ENCODE peak calls at places on chromosomes 1 and 21, in ten cellular contexts. One of them, this sample, is unnamed.
A peak's percentile ranks its signal among the peaks of the same experiment; 100 is the strongest.

GRCh38 chr1:161069731-161070270 is at the start of gene ARHGAP30:
- DNase-seq in epithelial cell of esophagus: no peak
- DNase-seq in cardiac muscle cell: no peak
- DNase-seq in RWPE1: no peak
- DNase-seq in NCI-H748 treated with DMSO at 0.1 percent for 48 hours: no peak
- DNase-seq in sciatic nerve: peak; percentile 73
- DNase-seq in activated CD8-positive, alpha-beta memory T cell treated with anti-CD3 and anti-CD28 coated beads, Interleukin-2, amount 50 U/mL, for 4 hours: peak; percentile 79
- DNase-seq in NCI-H2081: no peak
- DNase-seq in stimulated activated CD4-positive, alpha-beta T cell treated with anti-CD3 and anti-CD28 coated beads, Interleukin-4, amount 100 ng/mL, for 4 hours: peak; percentile 80
- DNase-seq in T-helper 17 cell: peak; percentile 69
- DNase-seq in this sample: no peak

GRCh38 chr1:8813016-8813763 is 4.2 kb downstream of the RERE start:
- DNase-seq in sciatic nerve: no peak
- DNase-seq in RWPE1: no peak
- DNase-seq in NCI-H748 treated with DMSO at 0.1 percent for 48 hours: no peak
- DNase-seq in stimulated activated CD4-positive, alpha-beta T cell treated with anti-CD3 and anti-CD28 coated beads, Interleukin-4, amount 100 ng/mL, for 4 hours: no peak
- DNase-seq in cardiac muscle cell: peak; percentile 60
- DNase-seq in activated CD8-positive, alpha-beta memory T cell treated with anti-CD3 and anti-CD28 coated beads, Interleukin-2, amount 50 U/mL, for 4 hours: no peak
- DNase-seq in NCI-H2081: no peak
- DNase-seq in epithelial cell of esophagus: no peak
- DNase-seq in T-helper 17 cell: no peak
- DNase-seq in this sample: no peak

GRCh38 chr1:231419147-231419546 is 2.9 kb downstream of the EGLN1 start:
- DNase-seq in NCI-H2081: no peak
- DNase-seq in activated CD8-positive, alpha-beta memory T cell treated with anti-CD3 and anti-CD28 coated beads, Interleukin-2, amount 50 U/mL, for 4 hours: no peak
- DNase-seq in cardiac muscle cell: no peak
- DNase-seq in stimulated activated CD4-positive, alpha-beta T cell treated with anti-CD3 and anti-CD28 coated beads, Interleukin-4, amount 100 ng/mL, for 4 hours: no peak
- DNase-seq in epithelial cell of esophagus: peak; percentile 4
- DNase-seq in NCI-H748 treated with DMSO at 0.1 percent for 48 hours: no peak
- DNase-seq in T-helper 17 cell: no peak
- DNase-seq in RWPE1: no peak
- DNase-seq in sciatic nerve: no peak
- DNase-seq in this sample: no peak

GRCh38 chr1:200856716-200857352 is 15.9 kb upstream of the GPR25 start:
- DNase-seq in RWPE1: no peak
- DNase-seq in NCI-H748 treated with DMSO at 0.1 percent for 48 hours: no peak
- DNase-seq in sciatic nerve: no peak
- DNase-seq in epithelial cell of esophagus: no peak
- DNase-seq in activated CD8-positive, alpha-beta memory T cell treated with anti-CD3 and anti-CD28 coated beads, Interleukin-2, amount 50 U/mL, for 4 hours: no peak
- DNase-seq in cardiac muscle cell: peak; percentile 86
- DNase-seq in T-helper 17 cell: no peak
- DNase-seq in NCI-H2081: no peak
- DNase-seq in stimulated activated CD4-positive, alpha-beta T cell treated with anti-CD3 and anti-CD28 coated beads, Interleukin-4, amount 100 ng/mL, for 4 hours: no peak
- DNase-seq in this sample: no peak

GRCh38 chr1:171758011-171758410 is 16.1 kb upstream of the VAMP4 start:
- DNase-seq in activated CD8-positive, alpha-beta memory T cell treated with anti-CD3 and anti-CD28 coated beads, Interleukin-2, amount 50 U/mL, for 4 hours: no peak
- DNase-seq in epithelial cell of esophagus: peak; percentile 42
- DNase-seq in RWPE1: no peak
- DNase-seq in T-helper 17 cell: no peak
- DNase-seq in sciatic nerve: no peak
- DNase-seq in NCI-H2081: no peak
- DNase-seq in stimulated activated CD4-positive, alpha-beta T cell treated with anti-CD3 and anti-CD28 coated beads, Interleukin-4, amount 100 ng/mL, for 4 hours: no peak
- DNase-seq in cardiac muscle cell: no peak
- DNase-seq in NCI-H748 treated with DMSO at 0.1 percent for 48 hours: no peak
- DNase-seq in this sample: no peak

GRCh38 chr1:183810756-183811155 is 5.8 kb downstream of the RGL1 start:
- DNase-seq in stimulated activated CD4-positive, alpha-beta T cell treated with anti-CD3 and anti-CD28 coated beads, Interleukin-4, amount 100 ng/mL, for 4 hours: no peak
- DNase-seq in NCI-H2081: no peak
- DNase-seq in NCI-H748 treated with DMSO at 0.1 percent for 48 hours: no peak
- DNase-seq in T-helper 17 cell: no peak
- DNase-seq in sciatic nerve: no peak
- DNase-seq in cardiac muscle cell: no peak
- DNase-seq in epithelial cell of esophagus: no peak
- DNase-seq in activated CD8-positive, alpha-beta memory T cell treated with anti-CD3 and anti-CD28 coated beads, Interleukin-2, amount 50 U/mL, for 4 hours: no peak
- DNase-seq in RWPE1: no peak
- DNase-seq in this sample: no peak

GRCh38 chr1:198088360-198089071 is 68.3 kb upstream of the NEK7 start:
- DNase-seq in activated CD8-positive, alpha-beta memory T cell treated with anti-CD3 and anti-CD28 coated beads, Interleukin-2, amount 50 U/mL, for 4 hours: no peak
- DNase-seq in NCI-H2081: peak; percentile 19
- DNase-seq in NCI-H748 treated with DMSO at 0.1 percent for 48 hours: no peak
- DNase-seq in RWPE1: peak; percentile 65
- DNase-seq in sciatic nerve: no peak
- DNase-seq in T-helper 17 cell: no peak
- DNase-seq in epithelial cell of esophagus: peak; percentile 50
- DNase-seq in cardiac muscle cell: peak; percentile 80
- DNase-seq in stimulated activated CD4-positive, alpha-beta T cell treated with anti-CD3 and anti-CD28 coated beads, Interleukin-4, amount 100 ng/mL, for 4 hours: no peak
- DNase-seq in this sample: no peak

GRCh38 chr21:44994581-44995171 is 54.8 kb downstream of the SLX9 start:
- DNase-seq in NCI-H748 treated with DMSO at 0.1 percent for 48 hours: no peak
- DNase-seq in T-helper 17 cell: no peak
- DNase-seq in stimulated activated CD4-positive, alpha-beta T cell treated with anti-CD3 and anti-CD28 coated beads, Interleukin-4, amount 100 ng/mL, for 4 hours: no peak
- DNase-seq in NCI-H2081: no peak
- DNase-seq in activated CD8-positive, alpha-beta memory T cell treated with anti-CD3 and anti-CD28 coated beads, Interleukin-2, amount 50 U/mL, for 4 hours: no peak
- DNase-seq in sciatic nerve: no peak
- DNase-seq in cardiac muscle cell: no peak
- DNase-seq in epithelial cell of esophagus: peak; percentile 24
- DNase-seq in RWPE1: no peak
- DNase-seq in this sample: peak; percentile 49

GRCh38 chr1:200243042-200243437 is 166.8 kb downstream of the ZNF281 start:
- DNase-seq in NCI-H2081: peak; percentile 53
- DNase-seq in RWPE1: no peak
- DNase-seq in sciatic nerve: no peak
- DNase-seq in cardiac muscle cell: no peak
- DNase-seq in activated CD8-positive, alpha-beta memory T cell treated with anti-CD3 and anti-CD28 coated beads, Interleukin-2, amount 50 U/mL, for 4 hours: no peak
- DNase-seq in stimulated activated CD4-positive, alpha-beta T cell treated with anti-CD3 and anti-CD28 coated beads, Interleukin-4, amount 100 ng/mL, for 4 hours: no peak
- DNase-seq in epithelial cell of esophagus: peak; percentile 24
- DNase-seq in T-helper 17 cell: no peak
- DNase-seq in NCI-H748 treated with DMSO at 0.1 percent for 48 hours: no peak
- DNase-seq in this sample: no peak

GRCh38 chr1:203216274-203217138 is 13.0 kb downstream of the CHIT1 start:
- DNase-seq in NCI-H2081: peak; percentile 73
- DNase-seq in RWPE1: peak; percentile 77
- DNase-seq in NCI-H748 treated with DMSO at 0.1 percent for 48 hours: peak; percentile 35
- DNase-seq in activated CD8-positive, alpha-beta memory T cell treated with anti-CD3 and anti-CD28 coated beads, Interleukin-2, amount 50 U/mL, for 4 hours: peak; percentile 50
- DNase-seq in epithelial cell of esophagus: peak; percentile 73
- DNase-seq in sciatic nerve: peak; percentile 75
- DNase-seq in stimulated activated CD4-positive, alpha-beta T cell treated with anti-CD3 and anti-CD28 coated beads, Interleukin-4, amount 100 ng/mL, for 4 hours: peak; percentile 38
- DNase-seq in cardiac muscle cell: peak; percentile 80
- DNase-seq in T-helper 17 cell: peak; percentile 14
- DNase-seq in this sample: no peak

GRCh38 chr1:219442575-219442974 is 170.3 kb downstream of the ZC3H11B start:
- DNase-seq in stimulated activated CD4-positive, alpha-beta T cell treated with anti-CD3 and anti-CD28 coated beads, Interleukin-4, amount 100 ng/mL, for 4 hours: no peak
- DNase-seq in sciatic nerve: no peak
- DNase-seq in RWPE1: no peak
- DNase-seq in activated CD8-positive, alpha-beta memory T cell treated with anti-CD3 and anti-CD28 coated beads, Interleukin-2, amount 50 U/mL, for 4 hours: no peak
- DNase-seq in T-helper 17 cell: no peak
- DNase-seq in NCI-H748 treated with DMSO at 0.1 percent for 48 hours: no peak
- DNase-seq in cardiac muscle cell: no peak
- DNase-seq in NCI-H2081: no peak
- DNase-seq in epithelial cell of esophagus: no peak
- DNase-seq in this sample: no peak

GRCh38 chr1:19339199-19339861 is 27.2 kb downstream of the SLC66A1 start:
- DNase-seq in stimulated activated CD4-positive, alpha-beta T cell treated with anti-CD3 and anti-CD28 coated beads, Interleukin-4, amount 100 ng/mL, for 4 hours: no peak
- DNase-seq in NCI-H748 treated with DMSO at 0.1 percent for 48 hours: no peak
- DNase-seq in sciatic nerve: no peak
- DNase-seq in NCI-H2081: no peak
- DNase-seq in activated CD8-positive, alpha-beta memory T cell treated with anti-CD3 and anti-CD28 coated beads, Interleukin-2, amount 50 U/mL, for 4 hours: no peak
- DNase-seq in cardiac muscle cell: no peak
- DNase-seq in T-helper 17 cell: no peak
- DNase-seq in RWPE1: no peak
- DNase-seq in epithelial cell of esophagus: no peak
- DNase-seq in this sample: no peak

GRCh38 chr1:165844933-165845332 is 17.5 kb downstream of the UCK2 start:
- DNase-seq in RWPE1: no peak
- DNase-seq in stimulated activated CD4-positive, alpha-beta T cell treated with anti-CD3 and anti-CD28 coated beads, Interleukin-4, amount 100 ng/mL, for 4 hours: no peak
- DNase-seq in T-helper 17 cell: no peak
- DNase-seq in epithelial cell of esophagus: no peak
- DNase-seq in cardiac muscle cell: no peak
- DNase-seq in sciatic nerve: no peak
- DNase-seq in NCI-H748 treated with DMSO at 0.1 percent for 48 hours: no peak
- DNase-seq in NCI-H2081: no peak
- DNase-seq in activated CD8-positive, alpha-beta memory T cell treated with anti-CD3 and anti-CD28 coated beads, Interleukin-2, amount 50 U/mL, for 4 hours: no peak
- DNase-seq in this sample: no peak

GRCh38 chr1:75588779-75589475 is 22.0 kb downstream of the SLC44A5 start:
- DNase-seq in stimulated activated CD4-positive, alpha-beta T cell treated with anti-CD3 and anti-CD28 coated beads, Interleukin-4, amount 100 ng/mL, for 4 hours: no peak
- DNase-seq in NCI-H748 treated with DMSO at 0.1 percent for 48 hours: no peak
- DNase-seq in sciatic nerve: no peak
- DNase-seq in cardiac muscle cell: no peak
- DNase-seq in activated CD8-positive, alpha-beta memory T cell treated with anti-CD3 and anti-CD28 coated beads, Interleukin-2, amount 50 U/mL, for 4 hours: no peak
- DNase-seq in RWPE1: no peak
- DNase-seq in NCI-H2081: no peak
- DNase-seq in T-helper 17 cell: no peak
- DNase-seq in epithelial cell of esophagus: no peak
- DNase-seq in this sample: no peak

GRCh38 chr21:18970416-18970815 is 566.8 kb upstream of the TMPRSS15 start:
- DNase-seq in NCI-H748 treated with DMSO at 0.1 percent for 48 hours: no peak
- DNase-seq in T-helper 17 cell: no peak
- DNase-seq in activated CD8-positive, alpha-beta memory T cell treated with anti-CD3 and anti-CD28 coated beads, Interleukin-2, amount 50 U/mL, for 4 hours: no peak
- DNase-seq in stimulated activated CD4-positive, alpha-beta T cell treated with anti-CD3 and anti-CD28 coated beads, Interleukin-4, amount 100 ng/mL, for 4 hours: no peak
- DNase-seq in cardiac muscle cell: no peak
- DNase-seq in epithelial cell of esophagus: no peak
- DNase-seq in RWPE1: no peak
- DNase-seq in NCI-H2081: no peak
- DNase-seq in sciatic nerve: no peak
- DNase-seq in this sample: no peak

GRCh38 chr1:100622037-100622436 is 84.1 kb downstream of the GPR88 start:
- DNase-seq in sciatic nerve: no peak
- DNase-seq in NCI-H2081: no peak
- DNase-seq in cardiac muscle cell: peak; percentile 97
- DNase-seq in activated CD8-positive, alpha-beta memory T cell treated with anti-CD3 and anti-CD28 coated beads, Interleukin-2, amount 50 U/mL, for 4 hours: no peak
- DNase-seq in epithelial cell of esophagus: peak; percentile 90
- DNase-seq in T-helper 17 cell: no peak
- DNase-seq in RWPE1: peak; percentile 49
- DNase-seq in stimulated activated CD4-positive, alpha-beta T cell treated with anti-CD3 and anti-CD28 coated beads, Interleukin-4, amount 100 ng/mL, for 4 hours: no peak
- DNase-seq in NCI-H748 treated with DMSO at 0.1 percent for 48 hours: no peak
- DNase-seq in this sample: peak; percentile 66

GRCh38 chr21:8991088-8991907 is 1530.1 kb upstream of the TPTE start:
- DNase-seq in sciatic nerve: no peak
- DNase-seq in activated CD8-positive, alpha-beta memory T cell treated with anti-CD3 and anti-CD28 coated beads, Interleukin-2, amount 50 U/mL, for 4 hours: no peak
- DNase-seq in T-helper 17 cell: no peak
- DNase-seq in stimulated activated CD4-positive, alpha-beta T cell treated with anti-CD3 and anti-CD28 coated beads, Interleukin-4, amount 100 ng/mL, for 4 hours: no peak
- DNase-seq in NCI-H748 treated with DMSO at 0.1 percent for 48 hours: no peak
- DNase-seq in cardiac muscle cell: no peak
- DNase-seq in NCI-H2081: no peak
- DNase-seq in epithelial cell of esophagus: no peak
- DNase-seq in RWPE1: no peak
- DNase-seq in this sample: no peak

GRCh38 chr1:178945763-178946266 is 74.9 kb upstream of the ANGPTL1 start:
- DNase-seq in epithelial cell of esophagus: peak; percentile 24
- DNase-seq in activated CD8-positive, alpha-beta memory T cell treated with anti-CD3 and anti-CD28 coated beads, Interleukin-2, amount 50 U/mL, for 4 hours: no peak
- DNase-seq in cardiac muscle cell: no peak
- DNase-seq in T-helper 17 cell: no peak
- DNase-seq in NCI-H2081: no peak
- DNase-seq in NCI-H748 treated with DMSO at 0.1 percent for 48 hours: no peak
- DNase-seq in sciatic nerve: no peak
- DNase-seq in RWPE1: no peak
- DNase-seq in stimulated activated CD4-positive, alpha-beta T cell treated with anti-CD3 and anti-CD28 coated beads, Interleukin-4, amount 100 ng/mL, for 4 hours: no peak
- DNase-seq in this sample: no peak

GRCh38 chr21:18153063-18153462 is 91.6 kb upstream of the CHODL start:
- DNase-seq in activated CD8-positive, alpha-beta memory T cell treated with anti-CD3 and anti-CD28 coated beads, Interleukin-2, amount 50 U/mL, for 4 hours: no peak
- DNase-seq in T-helper 17 cell: no peak
- DNase-seq in sciatic nerve: no peak
- DNase-seq in cardiac muscle cell: peak; percentile 21
- DNase-seq in NCI-H748 treated with DMSO at 0.1 percent for 48 hours: no peak
- DNase-seq in NCI-H2081: no peak
- DNase-seq in epithelial cell of esophagus: no peak
- DNase-seq in RWPE1: no peak
- DNase-seq in stimulated activated CD4-positive, alpha-beta T cell treated with anti-CD3 and anti-CD28 coated beads, Interleukin-4, amount 100 ng/mL, for 4 hours: no peak
- DNase-seq in this sample: no peak

GRCh38 chr1:178870944-178871343 is at the start of gene ANGPTL1:
- DNase-seq in stimulated activated CD4-positive, alpha-beta T cell treated with anti-CD3 and anti-CD28 coated beads, Interleukin-4, amount 100 ng/mL, for 4 hours: no peak
- DNase-seq in NCI-H748 treated with DMSO at 0.1 percent for 48 hours: no peak
- DNase-seq in sciatic nerve: no peak
- DNase-seq in T-helper 17 cell: no peak
- DNase-seq in NCI-H2081: no peak
- DNase-seq in epithelial cell of esophagus: no peak
- DNase-seq in activated CD8-positive, alpha-beta memory T cell treated with anti-CD3 and anti-CD28 coated beads, Interleukin-2, amount 50 U/mL, for 4 hours: no peak
- DNase-seq in RWPE1: no peak
- DNase-seq in cardiac muscle cell: peak; percentile 63
- DNase-seq in this sample: no peak

GRCh38 chr1:2229921-2230700 is 2.0 kb downstream of the SKI start:
- DNase-seq in RWPE1: peak; percentile 34
- DNase-seq in activated CD8-positive, alpha-beta memory T cell treated with anti-CD3 and anti-CD28 coated beads, Interleukin-2, amount 50 U/mL, for 4 hours: no peak
- DNase-seq in T-helper 17 cell: no peak
- DNase-seq in sciatic nerve: no peak
- DNase-seq in stimulated activated CD4-positive, alpha-beta T cell treated with anti-CD3 and anti-CD28 coated beads, Interleukin-4, amount 100 ng/mL, for 4 hours: no peak
- DNase-seq in NCI-H2081: no peak
- DNase-seq in NCI-H748 treated with DMSO at 0.1 percent for 48 hours: no peak
- DNase-seq in cardiac muscle cell: peak; percentile 59
- DNase-seq in epithelial cell of esophagus: peak; percentile 41
- DNase-seq in this sample: no peak

GRCh38 chr21:38470762-38471161 is 27.5 kb downstream of the ERG start:
- DNase-seq in cardiac muscle cell: peak; percentile 61
- DNase-seq in RWPE1: peak; percentile 65
- DNase-seq in T-helper 17 cell: no peak
- DNase-seq in epithelial cell of esophagus: peak; percentile 77
- DNase-seq in stimulated activated CD4-positive, alpha-beta T cell treated with anti-CD3 and anti-CD28 coated beads, Interleukin-4, amount 100 ng/mL, for 4 hours: no peak
- DNase-seq in activated CD8-positive, alpha-beta memory T cell treated with anti-CD3 and anti-CD28 coated beads, Interleukin-2, amount 50 U/mL, for 4 hours: no peak
- DNase-seq in sciatic nerve: no peak
- DNase-seq in NCI-H2081: no peak
- DNase-seq in NCI-H748 treated with DMSO at 0.1 percent for 48 hours: no peak
- DNase-seq in this sample: no peak

GRCh38 chr1:97108200-97108599 is 386.6 kb downstream of the PTBP2 start:
- DNase-seq in stimulated activated CD4-positive, alpha-beta T cell treated with anti-CD3 and anti-CD28 coated beads, Interleukin-4, amount 100 ng/mL, for 4 hours: no peak
- DNase-seq in epithelial cell of esophagus: peak; percentile 31
- DNase-seq in NCI-H2081: no peak
- DNase-seq in NCI-H748 treated with DMSO at 0.1 percent for 48 hours: no peak
- DNase-seq in activated CD8-positive, alpha-beta memory T cell treated with anti-CD3 and anti-CD28 coated beads, Interleukin-2, amount 50 U/mL, for 4 hours: no peak
- DNase-seq in cardiac muscle cell: no peak
- DNase-seq in RWPE1: no peak
- DNase-seq in sciatic nerve: no peak
- DNase-seq in T-helper 17 cell: no peak
- DNase-seq in this sample: no peak

GRCh38 chr1:67429011-67429527 is 1.1 kb downstream of the SERBP1 start:
- DNase-seq in NCI-H748 treated with DMSO at 0.1 percent for 48 hours: no peak
- DNase-seq in RWPE1: no peak
- DNase-seq in cardiac muscle cell: peak; percentile 26
- DNase-seq in T-helper 17 cell: no peak
- DNase-seq in activated CD8-positive, alpha-beta memory T cell treated with anti-CD3 and anti-CD28 coated beads, Interleukin-2, amount 50 U/mL, for 4 hours: peak; percentile 61
- DNase-seq in NCI-H2081: peak; percentile 15
- DNase-seq in sciatic nerve: no peak
- DNase-seq in epithelial cell of esophagus: no peak
- DNase-seq in stimulated activated CD4-positive, alpha-beta T cell treated with anti-CD3 and anti-CD28 coated beads, Interleukin-4, amount 100 ng/mL, for 4 hours: peak; percentile 74
- DNase-seq in this sample: no peak

GRCh38 chr1:151990856-151991198 is 2.8 kb downstream of the S100A10 start:
- DNase-seq in T-helper 17 cell: no peak
- DNase-seq in NCI-H2081: peak; percentile 39
- DNase-seq in RWPE1: no peak
- DNase-seq in stimulated activated CD4-positive, alpha-beta T cell treated with anti-CD3 and anti-CD28 coated beads, Interleukin-4, amount 100 ng/mL, for 4 hours: no peak
- DNase-seq in sciatic nerve: no peak
- DNase-seq in NCI-H748 treated with DMSO at 0.1 percent for 48 hours: peak; percentile 28
- DNase-seq in cardiac muscle cell: peak; percentile 68
- DNase-seq in epithelial cell of esophagus: peak; percentile 61
- DNase-seq in activated CD8-positive, alpha-beta memory T cell treated with anti-CD3 and anti-CD28 coated beads, Interleukin-2, amount 50 U/mL, for 4 hours: no peak
- DNase-seq in this sample: no peak

GRCh38 chr1:70706381-70707173 is 295.5 kb downstream of the CTH start:
- DNase-seq in stimulated activated CD4-positive, alpha-beta T cell treated with anti-CD3 and anti-CD28 coated beads, Interleukin-4, amount 100 ng/mL, for 4 hours: no peak
- DNase-seq in sciatic nerve: no peak
- DNase-seq in activated CD8-positive, alpha-beta memory T cell treated with anti-CD3 and anti-CD28 coated beads, Interleukin-2, amount 50 U/mL, for 4 hours: no peak
- DNase-seq in epithelial cell of esophagus: no peak
- DNase-seq in NCI-H2081: no peak
- DNase-seq in RWPE1: no peak
- DNase-seq in NCI-H748 treated with DMSO at 0.1 percent for 48 hours: no peak
- DNase-seq in cardiac muscle cell: no peak
- DNase-seq in T-helper 17 cell: no peak
- DNase-seq in this sample: no peak

GRCh38 chr1:20726932-20727745 is 5.4 kb downstream of the SH2D5 start:
- DNase-seq in NCI-H2081: no peak
- DNase-seq in sciatic nerve: peak; percentile 48
- DNase-seq in stimulated activated CD4-positive, alpha-beta T cell treated with anti-CD3 and anti-CD28 coated beads, Interleukin-4, amount 100 ng/mL, for 4 hours: no peak
- DNase-seq in T-helper 17 cell: no peak
- DNase-seq in epithelial cell of esophagus: no peak
- DNase-seq in NCI-H748 treated with DMSO at 0.1 percent for 48 hours: no peak
- DNase-seq in activated CD8-positive, alpha-beta memory T cell treated with anti-CD3 and anti-CD28 coated beads, Interleukin-2, amount 50 U/mL, for 4 hours: no peak
- DNase-seq in RWPE1: no peak
- DNase-seq in cardiac muscle cell: no peak
- DNase-seq in this sample: no peak

GRCh38 chr1:43442756-43443155 is 11.0 kb downstream of the HYI start:
- DNase-seq in stimulated activated CD4-positive, alpha-beta T cell treated with anti-CD3 and anti-CD28 coated beads, Interleukin-4, amount 100 ng/mL, for 4 hours: no peak
- DNase-seq in activated CD8-positive, alpha-beta memory T cell treated with anti-CD3 and anti-CD28 coated beads, Interleukin-2, amount 50 U/mL, for 4 hours: peak; percentile 13
- DNase-seq in NCI-H2081: no peak
- DNase-seq in T-helper 17 cell: no peak
- DNase-seq in epithelial cell of esophagus: no peak
- DNase-seq in RWPE1: no peak
- DNase-seq in NCI-H748 treated with DMSO at 0.1 percent for 48 hours: no peak
- DNase-seq in sciatic nerve: peak; percentile 54
- DNase-seq in cardiac muscle cell: no peak
- DNase-seq in this sample: no peak

This sample was measured in RWPE2.